ENCODE peak calls at places on chromosomes 13 and 19, in nine cellular contexts. W is mesothelial cell of epicardium, P is transverse colon, S is GM10248, V is thoracic aorta, C is heart right ventricle, Q is coronary artery, H is endothelial cell, B is AG09309. X is an unnamed sample.

GRCh38 chr13:59774511-59774911 is 389.2 kb downstream of the DIAPH3 start:
- DNase-seq in Q (no peak), H (no peak), P (no peak), S (no peak), V (no peak), C (no peak), B (peak; percentile 17), W (peak; percentile 48), X (no peak)

GRCh38 chr19:3522421-3523360 is 16.3 kb upstream of the TEKTIP1 start:
- DNase-seq in C (no peak), H (no peak), S (no peak), B (no peak), P (no peak), W (no peak), Q (no peak), V (no peak), X (no peak)

GRCh38 chr13:22235285-22235949 is 564.5 kb downstream of the FGF9 start:
- DNase-seq in W (no peak), C (no peak), Q (no peak), S (peak; percentile 34), B (no peak), P (no peak), H (no peak), V (no peak), X (no peak)

GRCh38 chr13:51283361-51283760 is 56.1 kb upstream of the SERPINE3 start:
- DNase-seq in W (no peak), V (no peak), Q (peak; percentile 31), P (no peak), B (no peak), C (no peak), H (no peak), S (no peak), X (peak; percentile 17)

GRCh38 chr13:50130686-50131051 is 115.4 kb downstream of the KCNRG start:
- DNase-seq in S (no peak), B (no peak), P (peak; percentile 29), C (no peak), H (peak; percentile 45), Q (peak; percentile 75), W (no peak), V (no peak), X (no peak)

GRCh38 chr13:58795715-58796114 is 1164.2 kb downstream of the PCDH17 start:
- DNase-seq in B (no peak), S (no peak), Q (no peak), H (no peak), C (no peak), V (no peak), W (no peak), P (no peak), X (no peak)

GRCh38 chr13:30153871-30154426 is 153.4 kb downstream of the KATNAL1 start:
- DNase-seq in B (no peak), V (no peak), P (no peak), W (peak; percentile 51), Q (no peak), C (no peak), S (no peak), H (no peak), X (no peak)

GRCh38 chr13:40640845-40641458 is 25.5 kb downstream of the FOXO1 start:
- DNase-seq in P (no peak), B (no peak), W (no peak), V (no peak), Q (no peak), H (no peak), S (no peak), C (no peak), X (no peak)

GRCh38 chr13:77430377-77430951 is 103.6 kb upstream of the MYCBP2 start:
- DNase-seq in V (no peak), B (no peak), P (no peak), H (no peak), C (no peak), Q (no peak), S (no peak), W (no peak), X (no peak)

GRCh38 chr13:45542391-45542790 is 73.1 kb downstream of the ERICH6B start:
- DNase-seq in P (no peak), W (no peak), C (no peak), V (no peak), S (no peak), Q (no peak), B (no peak), H (no peak), X (no peak)

GRCh38 chr19:39160889-39161672 is 35.5 kb downstream of the PAK4 start:
- DNase-seq in Q (no peak), B (no peak), S (no peak), H (no peak), C (no peak), P (no peak), V (no peak), W (no peak), X (no peak)

GRCh38 chr19:13007292-13008045 is 12.2 kb downstream of the NFIX start:
- DNase-seq in S (no peak), V (no peak), H (no peak), P (no peak), Q (no peak), C (peak; percentile 72), W (no peak), B (no peak), X (no peak)

GRCh38 chr19:17394891-17395415 is 957 bp upstream of the CCDC194 start:
- DNase-seq in B (no peak), S (peak; percentile 72), V (no peak), C (peak; percentile 66), P (peak; percentile 57), W (no peak), H (peak; percentile 71), Q (no peak), X (no peak)

GRCh38 chr13:42271337-42272114 is 426 bp upstream of the AKAP11 start:
- DNase-seq in S (peak; percentile 95), C (peak; percentile 90), H (peak; percentile 89), W (peak; percentile 89), P (peak; percentile 94), Q (peak; percentile 99), V (peak; percentile 88), B (peak; percentile 93), X (peak; percentile 98)

GRCh38 chr19:44590245-44591059 is 22.9 kb upstream of the IGSF23 start:
- DNase-seq in P (no peak), H (no peak), B (no peak), V (no peak), C (no peak), W (no peak), S (no peak), Q (no peak), X (no peak)

GRCh38 chr19:54393381-54393780 is 21.9 kb upstream of the TTYH1 start:
- DNase-seq in V (no peak), B (no peak), H (no peak), P (no peak), W (no peak), C (no peak), S (no peak), Q (no peak), X (no peak)

GRCh38 chr13:29561918-29562317 is 33.6 kb downstream of the SLC7A1 start:
- DNase-seq in B (no peak), C (no peak), P (no peak), V (no peak), H (no peak), S (no peak), W (no peak), Q (no peak), X (no peak)

GRCh38 chr19:45590300-45591003 is 5.8 kb upstream of the OPA3 start:
- DNase-seq in Q (no peak), H (no peak), W (no peak), S (peak; percentile 10), V (no peak), B (no peak), P (no peak), C (no peak), X (no peak)

GRCh38 chr19:45589768-45590167 is 5.2 kb upstream of the OPA3 start:
- DNase-seq in V (no peak), Q (no peak), C (no peak), W (no peak), B (no peak), P (no peak), H (no peak), S (no peak), X (no peak)

GRCh38 chr19:45592366-45592765 is 7.8 kb upstream of the OPA3 start:
- DNase-seq in S (no peak), Q (no peak), C (no peak), P (no peak), W (no peak), H (no peak), V (no peak), B (no peak), X (no peak)

GRCh38 chr19:45591638-45592005 is 7.0 kb upstream of the OPA3 start:
- DNase-seq in S (no peak), H (no peak), Q (no peak), C (no peak), B (no peak), W (no peak), V (no peak), P (no peak), X (no peak)

DNA sequence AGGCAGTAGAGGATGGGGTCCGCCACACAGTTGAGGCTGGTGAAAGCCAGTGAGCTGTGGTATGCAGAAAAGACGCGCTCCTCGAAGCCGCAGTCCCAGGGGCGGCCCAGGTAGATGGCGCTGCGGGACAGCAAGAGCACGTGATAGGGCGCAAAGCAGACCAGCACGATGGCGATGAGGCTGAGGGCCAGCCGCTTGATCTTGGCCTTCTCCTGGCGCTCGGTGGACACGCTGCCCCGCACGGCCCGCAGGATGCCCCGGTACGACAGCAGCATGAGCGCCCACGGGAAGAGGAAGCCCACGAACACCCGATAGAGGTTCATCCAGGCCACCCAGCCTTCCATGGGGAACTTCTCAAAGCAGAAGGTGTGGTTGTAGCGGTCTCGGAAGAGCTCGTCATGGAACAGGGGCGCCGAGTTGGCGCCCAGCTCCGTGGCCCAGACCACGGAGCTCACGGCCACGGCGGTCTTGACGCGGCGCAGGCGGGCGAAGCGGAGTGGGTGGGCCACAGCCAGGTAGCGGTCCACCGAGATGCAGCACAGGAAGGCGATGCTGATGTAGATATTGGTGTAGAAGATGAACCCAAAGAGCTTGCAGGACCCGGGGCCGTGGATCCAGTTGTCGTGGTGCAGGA is 6.5 kb upstream of the OPA3 start:
- DNase-seq in H (peak; percentile 60), B (no peak), W (peak; percentile 49), S (peak; percentile 44), Q (no peak), P (peak; percentile 73), C (no peak), V (no peak), X (no peak)
- TF ChIP-seq CTCF in H (peak; percentile 21), B (peak; percentile 57), W (no peak), S (peak; percentile 58), Q (no peak), P (peak; percentile 59), C (no peak), V (no peak), X (peak; percentile 35)

GRCh38 chr19:52592301-52592700 is 22.2 kb downstream of the ZNF701 start:
- DNase-seq in V (no peak), B (no peak), Q (no peak), W (no peak), P (no peak), S (no peak), H (no peak), C (no peak), X (no peak)
- TF ChIP-seq CTCF in V (no peak), B (no peak), Q (no peak), W (no peak), P (no peak), S (no peak), H (no peak), C (no peak), X (no peak)

GRCh38 chr13:113781571-113781970 is 22.5 kb downstream of the TMEM255B start:
- DNase-seq in B (no peak), P (no peak), H (no peak), W (no peak), C (no peak), V (no peak), Q (no peak), S (no peak), X (no peak)
- TF ChIP-seq CTCF in B (no peak), P (no peak), H (no peak), W (peak; percentile 38), C (no peak), V (no peak), Q (no peak), S (no peak), X (no peak)

GRCh38 chr19:50518091-50519005 is 4.6 kb upstream of the ASPDH start:
- DNase-seq in P (no peak), W (no peak), S (no peak), H (no peak), V (no peak), Q (no peak), C (no peak), B (no peak), X (no peak)
- TF ChIP-seq CTCF in P (no peak), W (peak; percentile 42), S (no peak), H (no peak), V (no peak), Q (no peak), C (no peak), B (no peak), X (no peak)